ENCODE peak calls at places on chromosomes 1 and 21, in four cellular contexts. D is HepG2, Z is K562, Y is GM12878. F is an unnamed sample.

GRCh38 chr1:167704767-167705166 is 17.0 kb upstream of the MPZL1 start:
- DNase-seq in D (no peak), Y (no peak), Z (no peak), F (no peak)

GRCh38 chr1:49111931-49112330 is 335.2 kb upstream of the BEND5 start:
- DNase-seq in Y (no peak), Z (no peak), D (no peak), F (no peak)

GRCh38 chr1:14726606-14727005 is 128.1 kb downstream of the KAZN start:
- DNase-seq in Z (no peak), D (no peak), Y (no peak), F (no peak)

GRCh38 chr1:19772053-19772452 is 27.7 kb downstream of the TMCO4 start:
- DNase-seq in Z (no peak), D (no peak), Y (no peak), F (no peak)

GRCh38 chr1:199287632-199288031 is 648.8 kb downstream of the PTPRC start:
- DNase-seq in Y (no peak), D (no peak), Z (no peak), F (no peak)

GRCh38 chr1:156126043-156126700 is 11.7 kb downstream of the LMNA start:
- DNase-seq in Z (peak; percentile 64), Y (no peak), D (peak; percentile 40), F (no peak)

GRCh38 chr1:239987103-239987745 is 104.5 kb upstream of the FMN2 start:
- DNase-seq in Z (peak; percentile 45), Y (no peak), D (peak; percentile 28), F (no peak)

GRCh38 chr1:67189953-67190352 is 23.7 kb downstream of the IL23R start:
- DNase-seq in Y (no peak), D (no peak), Z (no peak), F (no peak)

GRCh38 chr1:203995228-203995627 is 77.7 kb upstream of the SOX13 start:
- DNase-seq in Z (no peak), D (no peak), Y (no peak), F (no peak)

GRCh38 chr1:192491804-192492554 is 83.6 kb upstream of the RGS1 start:
- DNase-seq in Z (no peak), D (no peak), Y (no peak), F (no peak)

GRCh38 chr1:47830021-47830420 is 167.2 kb downstream of the TRABD2B start:
- DNase-seq in D (no peak), Y (no peak), Z (no peak), F (no peak)

GRCh38 chr1:64686828-64687724 is 57.8 kb upstream of the RAVER2 start:
- DNase-seq in D (peak; percentile 37), Y (no peak), Z (peak; percentile 66), F (peak; percentile 77)

GRCh38 chr1:85700422-85700821 is 7.8 kb downstream of the ZNHIT6 start:
- DNase-seq in Z (no peak), Y (no peak), D (no peak), F (no peak)

GRCh38 chr1:31380181-31380580 is 7.3 kb upstream of the FABP3 start:
- DNase-seq in Y (no peak), Z (no peak), D (no peak), F (no peak)

GRCh38 chr1:191498318-191498717 is 659.9 kb upstream of the RGS18 start:
- DNase-seq in Y (no peak), D (no peak), Z (peak; percentile 13), F (no peak)

GRCh38 chr1:54803761-54804470 is 2.8 kb upstream of the TTC22 start:
- DNase-seq in D (no peak), Y (no peak), Z (no peak), F (no peak)

GRCh38 chr1:92577251-92577895 is 90.6 kb upstream of the GFI1 start:
- DNase-seq in D (no peak), Y (no peak), Z (no peak), F (no peak)

GRCh38 chr1:219847215-219847855 is 81.0 kb downstream of the SLC30A10 start:
- DNase-seq in Y (no peak), D (peak; percentile 43), Z (peak; percentile 5), F (no peak)

GRCh38 chr21:21232320-21232719 is 234.1 kb downstream of the NCAM2 start:
- DNase-seq in Y (no peak), D (no peak), Z (no peak), F (no peak)

GRCh38 chr1:93805027-93805426 is 74.0 kb downstream of the DNTTIP2 start:
- DNase-seq in Z (no peak), Y (no peak), D (no peak), F (no peak)

GRCh38 chr1:25697426-25698220 is 81.0 kb downstream of the MAN1C1 start:
- DNase-seq in D (no peak), Z (no peak), Y (no peak), F (no peak)

GRCh38 chr1:42922687-42923366 is 35.8 kb downstream of the SLC2A1 start:
- DNase-seq in Y (peak; percentile 69), D (peak; percentile 77), Z (peak; percentile 80), F (peak; percentile 75)

GRCh38 chr1:62466982-62467532 is 30.2 kb downstream of the USP1 start:
- DNase-seq in Y (no peak), D (no peak), Z (no peak), F (no peak)

GRCh38 chr1:2642560-2643413 is 10.0 kb upstream of the MMEL1 start:
- DNase-seq in D (peak; percentile 86), Y (peak; percentile 42), Z (peak; percentile 100), F (peak; percentile 100)

GRCh38 chr1:236917448-236917847 is 86.8 kb downstream of the MT1HL1 start:
- DNase-seq in Z (no peak), D (no peak), Y (no peak), F (no peak)

GRCh38 chr1:51168946-51169345 is 66.9 kb downstream of the C1orf185 start:
- DNase-seq in D (no peak), Y (no peak), Z (no peak), F (no peak)

GRCh38 chr1:64019818-64020217 is 183.6 kb upstream of the UBE2U start:
- DNase-seq in Y (peak; percentile 3), D (no peak), Z (no peak), F (no peak)

GRCh38 chr1:23745515-23745914 is 2.2 kb downstream of the ELOA start:
- DNase-seq in Z (peak; percentile 54), D (peak; percentile 58), Y (no peak), F (peak; percentile 59)

GRCh38 chr1:158179301-158180041 is 1.2 kb upstream of the CD1D start:
- DNase-seq in Y (no peak), D (no peak), Z (no peak), F (no peak)

GRCh38 chr1:76669146-76669545 is 198.1 kb upstream of the ST6GALNAC5 start:
- DNase-seq in D (no peak), Y (no peak), Z (no peak), F (no peak)

GRCh38 chr21:31623664-31624063 is 35.8 kb upstream of the SOD1 start:
- DNase-seq in D (no peak), Z (peak; percentile 39), Y (no peak), F (peak; percentile 40)
- TF ChIP-seq TARDBP in D (no peak), Z (no peak), Y (no peak), F (no peak)

DNA sequence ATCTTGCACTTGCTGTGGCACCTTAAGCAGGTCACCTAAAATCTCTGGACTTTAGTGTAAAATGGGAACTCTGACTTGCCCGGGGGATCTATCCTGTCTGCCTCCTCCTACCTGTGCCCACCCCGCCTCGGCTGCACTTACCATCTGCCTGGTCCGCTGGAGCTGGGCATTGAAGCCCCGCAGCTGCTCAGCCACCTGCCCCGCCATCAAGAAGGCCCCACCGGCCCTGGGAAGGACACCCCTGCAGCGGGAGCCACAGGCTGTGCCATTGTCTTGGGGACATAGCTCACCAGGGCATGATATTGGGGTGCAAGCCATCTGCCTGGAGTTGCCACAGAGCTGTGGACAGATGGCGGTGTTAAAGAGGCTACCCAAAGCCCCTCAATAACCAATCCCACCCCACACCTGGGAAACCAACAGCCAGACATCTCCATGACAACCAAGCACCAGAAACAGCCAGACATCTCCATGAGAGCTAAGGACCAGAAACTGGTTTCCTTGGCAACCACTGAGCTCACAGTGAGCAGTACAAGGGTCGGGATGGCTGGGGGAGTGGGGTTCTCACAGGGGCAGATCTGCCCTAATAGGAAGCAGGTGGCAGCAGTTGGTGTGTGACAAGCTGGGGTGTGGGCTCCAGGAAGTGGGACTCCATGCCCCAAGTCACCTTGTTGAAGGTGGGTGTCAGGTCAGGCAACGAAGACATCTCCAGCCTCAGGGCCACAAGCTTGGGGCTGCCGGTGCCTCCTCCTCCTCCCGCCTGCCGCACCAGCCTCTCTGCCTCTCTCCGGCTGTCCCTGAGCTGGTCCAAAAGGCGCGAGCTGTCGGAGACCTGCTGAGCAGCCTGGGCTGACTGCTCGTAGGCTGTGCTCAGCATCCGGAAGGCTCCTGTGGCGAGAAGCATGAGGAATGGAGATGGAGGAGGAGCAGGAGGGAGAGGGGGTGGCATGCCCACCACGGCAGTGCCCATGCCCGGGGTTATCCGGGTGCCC is 29.1 kb downstream of the LAMB3 start:
- DNase-seq in Y (no peak), Z (no peak), D (no peak), F (no peak)
- TF ChIP-seq TARDBP in Y (no peak), Z (no peak), D (no peak), F (no peak)

GRCh38 chr1:44485229-44485932 is 80.3 kb downstream of the RNF220 start:
- DNase-seq in Z (peak; percentile 81), D (no peak), Y (no peak), F (no peak)

GRCh38 chr1:44484155-44484688 is 79.2 kb downstream of the RNF220 start:
- DNase-seq in Z (no peak), D (peak; percentile 12), Y (no peak), F (peak; percentile 42)

GRCh38 chr1:44485933-44486475 is 80.9 kb downstream of the RNF220 start:
- DNase-seq in Y (no peak), D (no peak), Z (no peak), F (no peak)

GRCh38 chr1:44489481-44489880 is 84.4 kb downstream of the RNF220 start:
- DNase-seq in D (no peak), Z (no peak), Y (no peak), F (no peak)
- TF ChIP-seq TARDBP in D (no peak), Z (no peak), Y (no peak), F (no peak)

GRCh38 chr1:228045405-228045804 is 37.1 kb upstream of the ARF1 start:
- DNase-seq in D (no peak), Z (no peak), Y (no peak), F (no peak)
- TF ChIP-seq TARDBP in D (no peak), Z (no peak), Y (no peak), F (no peak)

GRCh38 chr1:185646202-185646683 is 87.9 kb upstream of the HMCN1 start:
- DNase-seq in D (peak; percentile 99), Y (no peak), Z (no peak), F (peak; percentile 46)
- TF ChIP-seq TARDBP in D (peak; percentile 78), Y (no peak), Z (no peak), F (no peak)

GRCh38 chr1:59697138-59697811 is 117.5 kb upstream of the HOOK1 start:
- DNase-seq in Z (no peak), D (peak; percentile 72), Y (no peak), F (no peak)
- TF ChIP-seq TARDBP in Z (no peak), D (no peak), Y (no peak), F (no peak)

DNA sequence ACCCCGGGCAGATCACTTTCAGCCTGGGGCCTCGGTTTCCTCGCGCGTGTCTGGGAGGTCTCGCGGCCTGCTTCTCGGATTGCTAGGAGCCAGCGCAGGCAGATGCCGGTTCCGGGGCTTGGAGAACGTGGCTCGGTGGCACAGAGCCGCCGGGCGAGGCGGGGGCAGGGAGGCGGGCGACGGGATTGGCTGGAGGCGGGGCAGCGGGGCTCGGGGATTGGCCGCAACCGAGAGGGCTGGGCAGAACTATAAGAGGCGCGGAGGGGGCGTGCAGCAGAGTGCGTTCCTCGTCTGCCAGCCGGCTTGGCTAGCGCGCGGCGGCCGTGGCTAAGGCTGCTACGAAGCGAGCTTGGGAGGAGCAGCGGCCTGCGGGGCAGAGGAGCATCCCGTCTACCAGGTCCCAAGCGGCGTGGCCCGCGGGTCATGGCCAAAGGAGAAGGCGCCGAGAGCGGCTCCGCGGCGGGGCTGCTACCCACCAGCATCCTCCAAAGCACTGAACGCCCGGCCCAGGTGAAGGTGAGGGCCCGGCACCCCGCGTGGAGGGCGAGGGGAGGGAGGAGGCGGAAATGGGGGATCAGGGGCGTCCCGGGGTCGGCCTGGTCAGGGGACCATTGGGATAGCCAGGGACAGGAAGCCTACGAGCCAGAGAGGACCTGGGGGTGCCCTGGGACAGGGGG is at the start of gene MFSD2A:
- DNase-seq in Y (peak; percentile 55), Z (peak; percentile 89), D (peak; percentile 50), F (peak; percentile 95)
- TF ChIP-seq TARDBP in Y (no peak), Z (no peak), D (no peak), F (no peak)

F was measured in HEK293T.